ENCODE peak calls at places on chromosome 16, in five cellular contexts. R, K, Q, L and V are unnamed samples.

GRCh38 chr16:71882505-71883192 is 1.3 kb downstream of the ZNF821 start:
- DNase-seq in L (peak), R (peak), Q (no peak), K (peak), V (peak)

GRCh38 chr16:17223576-17223975 is 247.2 kb downstream of the XYLT1 start:
- DNase-seq in K (no peak), Q (no peak), L (no peak), R (no peak), V (no peak)

GRCh38 chr16:49788505-49788904 is 67.4 kb downstream of the ZNF423 start:
- DNase-seq in L (no peak), R (no peak), Q (no peak), K (peak), V (peak)

GRCh38 chr16:88570691-88571092 is 489 bp downstream of the ZC3H18 start:
- DNase-seq in R (no peak), K (no peak), Q (peak), L (no peak), V (no peak)

GRCh38 chr16:7160093-7160492 is 172.6 kb upstream of the RBFOX1 start:
- DNase-seq in K (no peak), R (no peak), Q (no peak), L (no peak), V (no peak)

GRCh38 chr16:84446086-84446485 is 58.4 kb downstream of the MEAK7 start:
- DNase-seq in K (no peak), Q (peak), L (no peak), R (no peak), V (no peak)

GRCh38 chr16:89565256-89565505 is 4.7 kb downstream of the RPL13 start:
- DNase-seq in R (no peak), Q (no peak), L (no peak), K (no peak), V (no peak)

GRCh38 chr16:71461686-71462648 is at the start of gene ZNF23:
- DNase-seq in K (peak), R (peak), Q (peak), L (peak), V (peak)

GRCh38 chr16:24208710-24209109 is 47.4 kb upstream of the CACNG3 start:
- DNase-seq in Q (no peak), K (peak), L (no peak), R (no peak), V (peak)

GRCh38 chr16:49817754-49818507 is 38.0 kb downstream of the ZNF423 start:
- DNase-seq in L (no peak), Q (no peak), R (no peak), K (no peak), V (no peak)

GRCh38 chr16:86751081-86752030 is 173.0 kb downstream of the FOXL1 start:
- DNase-seq in Q (peak), K (no peak), R (peak), L (no peak), V (no peak)

GRCh38 chr16:11064202-11064540 is 119.8 kb downstream of the CLEC16A start:
- DNase-seq in L (no peak), Q (peak), R (no peak), K (no peak), V (no peak)
- H3K27ac ChIP-seq in L (no peak), Q (no peak), R (no peak), K (no peak), V (no peak)

GRCh38 chr16:8388684-8389083 is 201.6 kb downstream of the TMEM114 start:
- DNase-seq in R (no peak), L (no peak), K (no peak), Q (no peak), V (no peak)
- H3K27ac ChIP-seq in R (no peak), L (no peak), K (no peak), Q (no peak), V (no peak)

GRCh38 chr16:64345142-64345541 is 776.7 kb downstream of the CDH11 start:
- DNase-seq in K (no peak), Q (no peak), L (no peak), R (no peak), V (no peak)

GRCh38 chr16:64346080-64346479 is 775.8 kb downstream of the CDH11 start:
- DNase-seq in R (no peak), Q (no peak), L (no peak), K (no peak), V (no peak)

GRCh38 chr16:64339052-64339770 is 782.7 kb downstream of the CDH11 start:
- DNase-seq in K (no peak), L (no peak), R (no peak), Q (no peak), V (no peak)

DNA sequence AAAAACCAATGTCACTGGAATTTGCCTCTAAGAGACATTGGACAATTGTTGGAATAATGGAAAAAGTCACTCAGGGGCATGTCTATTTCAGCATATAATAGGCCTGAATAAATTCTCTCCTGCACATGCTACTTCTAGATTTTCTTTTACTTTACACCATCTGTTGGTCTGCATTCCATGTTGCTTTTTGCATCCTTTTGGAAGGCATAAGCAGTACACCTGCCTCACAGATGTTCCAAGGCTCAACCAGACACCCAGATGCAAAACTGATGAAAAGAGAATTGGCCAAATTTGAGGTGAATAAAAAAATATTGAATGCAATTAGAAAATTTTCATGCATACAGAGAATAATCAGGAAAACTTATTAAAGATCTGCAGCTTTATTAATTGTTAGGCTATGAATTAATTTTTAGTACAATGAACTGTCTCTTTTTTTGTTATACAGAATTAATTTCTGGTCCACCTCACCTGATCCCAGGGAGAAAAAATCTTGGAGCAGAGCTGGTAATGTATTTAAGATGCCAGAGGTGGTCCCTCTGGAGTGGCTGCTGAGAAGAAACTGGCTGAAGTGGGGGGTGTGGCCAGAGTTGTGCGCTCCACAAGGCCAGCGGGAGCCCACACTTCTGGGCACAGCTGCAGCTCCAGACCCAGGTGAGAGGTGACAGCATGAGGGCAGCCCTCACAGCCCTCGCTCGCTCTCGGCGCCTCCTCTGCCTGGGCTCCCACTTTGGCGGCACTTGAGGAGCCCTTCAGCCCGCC is 778.6 kb downstream of the CDH11 start:
- DNase-seq in R (no peak), L (no peak), Q (no peak), K (no peak), V (no peak)
- H3K27ac ChIP-seq in R (no peak), L (no peak), Q (no peak), K (no peak), V (no peak)

DNA sequence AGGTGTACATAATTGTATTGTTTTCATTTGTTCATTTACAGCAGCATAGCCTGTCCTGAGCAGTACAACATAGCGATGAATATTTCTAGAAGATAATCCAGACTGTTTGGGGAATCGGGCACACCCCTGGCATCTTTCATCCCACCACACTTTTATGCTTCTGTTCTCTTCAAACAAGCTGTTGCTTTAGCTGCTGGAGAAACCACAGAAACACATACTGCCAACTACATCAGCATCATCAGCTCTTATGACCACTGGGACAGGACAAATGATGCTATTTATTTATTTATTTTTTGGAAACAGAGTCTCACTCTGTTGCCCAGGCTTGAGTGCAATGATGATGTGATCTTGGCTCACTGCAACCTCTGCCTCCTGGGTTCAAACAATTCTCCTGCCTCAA is 22.6 kb upstream of the HAPSTR1 start:
- DNase-seq in Q (no peak), K (no peak), R (no peak), L (no peak), V (no peak)
- H3K27ac ChIP-seq in Q (no peak), K (no peak), R (no peak), L (no peak), V (no peak)

GRCh38 chr16:81863630-81864352 is 84.7 kb downstream of the PLCG2 start:
- DNase-seq in R (no peak), Q (no peak), K (no peak), L (no peak), V (no peak)

GRCh38 chr16:81860310-81860709 is 81.2 kb downstream of the PLCG2 start:
- DNase-seq in R (no peak), K (no peak), L (no peak), Q (no peak), V (no peak)

GRCh38 chr16:81861503-81861902 is 82.4 kb downstream of the PLCG2 start:
- DNase-seq in K (no peak), Q (no peak), R (no peak), L (no peak), V (no peak)

GRCh38 chr16:81860867-81861266 is 81.8 kb downstream of the PLCG2 start:
- DNase-seq in K (no peak), R (no peak), L (no peak), Q (no peak), V (no peak)

DNA sequence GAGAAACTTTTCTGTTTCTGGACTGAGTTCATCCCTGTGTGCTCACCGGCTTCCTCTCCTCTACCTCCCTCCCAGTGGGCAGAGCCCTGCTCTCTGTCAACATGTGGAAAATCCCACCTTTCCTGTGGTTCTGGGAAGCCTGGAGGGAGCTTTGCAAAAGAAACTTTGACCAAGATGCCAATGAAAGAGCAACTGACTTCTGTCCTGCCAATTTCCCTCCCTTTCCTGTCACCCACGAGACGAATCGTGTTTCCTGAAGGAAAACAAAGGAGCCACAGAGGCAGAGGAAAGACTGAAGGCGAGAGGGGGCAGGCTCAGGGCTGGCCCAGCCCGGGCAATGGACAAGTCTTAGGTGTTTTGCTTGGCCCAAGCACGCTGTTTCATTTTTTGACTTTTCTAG is 82.8 kb downstream of the PLCG2 start:
- DNase-seq in R (no peak), K (no peak), L (no peak), Q (no peak), V (no peak)
- H3K27ac ChIP-seq in R (no peak), K (no peak), L (no peak), Q (peak), V (no peak)

GRCh38 chr16:4205971-4206370 is 35.9 kb downstream of the SRL start:
- DNase-seq in Q (no peak), R (no peak), L (no peak), K (no peak), V (no peak)
- H3K27ac ChIP-seq in Q (no peak), R (no peak), L (no peak), K (no peak), V (no peak)